ENCODE peak calls at places on chromosome 18, in nine cellular contexts. B, Q, L, X, P, A, T, S and R are unnamed samples.

GRCh38 chr18:63443820-63444219 is 21.5 kb upstream of the VPS4B start:
- DNase-seq in B (no peak), Q (no peak), L (no peak), X (no peak), P (no peak), A (no peak), T (no peak), S (no peak), R (no peak)

GRCh38 chr18:13226533-13227144 is 8.1 kb downstream of the LDLRAD4 start:
- DNase-seq in B (no peak), Q (no peak), L (no peak), X (no peak), P (no peak), A (no peak), T (no peak), S (no peak), R (no peak)

GRCh38 chr18:55326134-55326533 is 261.9 kb downstream of the TCF4 start:
- DNase-seq in B (no peak), Q (no peak), L (no peak), X (no peak), P (no peak), A (no peak), T (no peak), S (no peak), R (no peak)

GRCh38 chr18:9839806-9840205 is 46.0 kb upstream of the TXNDC2 start:
- DNase-seq in B (no peak), Q (no peak), L (no peak), X (no peak), P (no peak), A (no peak), T (no peak), S (no peak), R (no peak)

GRCh38 chr18:62524443-62525200 is 1.8 kb downstream of the ZCCHC2 start:
- DNase-seq in B (peak), Q (peak), L (peak), X (peak), P (peak), A (peak), T (peak), S (no peak), R (peak)

GRCh38 chr18:53687002-53687401 is 537.5 kb downstream of the MBD2 start:
- DNase-seq in B (no peak), Q (no peak), L (no peak), X (no peak), P (no peak), A (no peak), T (no peak), S (no peak), R (no peak)

GRCh38 chr18:36752929-36753865 is 75.6 kb downstream of the TPGS2 start:
- DNase-seq in B (no peak), Q (peak), L (no peak), X (no peak), P (no peak), A (no peak), T (no peak), S (no peak), R (no peak)

GRCh38 chr18:48954837-48955527 is 4.2 kb upstream of the SMAD7 start:
- DNase-seq in B (no peak), Q (no peak), L (no peak), X (no peak), P (no peak), A (no peak), T (no peak), S (no peak), R (no peak)

GRCh38 chr18:23740105-23740830 is 51.0 kb downstream of the LAMA3 start:
- DNase-seq in B (peak), Q (peak), L (no peak), X (no peak), P (no peak), A (peak), T (no peak), S (no peak), R (no peak)

GRCh38 chr18:12336887-12337286 is 28.8 kb downstream of the TUBB6 start:
- DNase-seq in B (peak), Q (peak), L (no peak), X (no peak), P (no peak), A (peak), T (no peak), S (no peak), R (no peak)

GRCh38 chr18:41265047-41265446 is 690.0 kb upstream of the PIK3C3 start:
- DNase-seq in B (no peak), Q (no peak), L (no peak), X (no peak), P (no peak), A (no peak), T (no peak), S (no peak), R (no peak)

GRCh38 chr18:75643083-75643482 is 215.6 kb upstream of the SMIM21 start:
- DNase-seq in B (no peak), Q (no peak), L (no peak), X (no peak), P (no peak), A (no peak), T (no peak), S (no peak), R (no peak)

GRCh38 chr18:26931659-26932058 is 66.2 kb upstream of the AQP4 start:
- DNase-seq in B (no peak), Q (no peak), L (no peak), X (no peak), P (no peak), A (no peak), T (no peak), S (no peak), R (no peak)

GRCh38 chr18:36381075-36381474 is 83.6 kb downstream of the FHOD3 start:
- DNase-seq in B (no peak), Q (no peak), L (no peak), X (no peak), P (no peak), A (no peak), T (no peak), S (no peak), R (no peak)

GRCh38 chr18:55588001-55588875 is at the start of gene TCF4:
- DNase-seq in B (peak), Q (peak), L (peak), X (no peak), P (peak), A (peak), T (no peak), S (no peak), R (peak)

GRCh38 chr18:6370886-6371635 is 43.6 kb downstream of the L3MBTL4 start:
- DNase-seq in B (no peak), Q (no peak), L (no peak), X (no peak), P (no peak), A (peak), T (no peak), S (no peak), R (no peak)

GRCh38 chr18:31454066-31454708 is 6.6 kb downstream of the DSG3 start:
- DNase-seq in B (no peak), Q (peak), L (no peak), X (no peak), P (no peak), A (peak), T (no peak), S (no peak), R (no peak)

GRCh38 chr18:23487738-23488625 is 15.3 kb upstream of the RMC1 start:
- DNase-seq in B (no peak), Q (no peak), L (peak), X (peak), P (no peak), A (peak), T (peak), S (no peak), R (peak)

GRCh38 chr18:46719388-46719787 is 37.5 kb downstream of the ST8SIA5 start:
- DNase-seq in B (no peak), Q (peak), L (no peak), X (no peak), P (no peak), A (no peak), T (no peak), S (no peak), R (no peak)

GRCh38 chr18:58997811-58998337 is 133.2 kb downstream of the ZNF532 start:
- DNase-seq in B (peak), Q (peak), L (no peak), X (no peak), P (no peak), A (peak), T (no peak), S (no peak), R (no peak)

GRCh38 chr18:7084080-7084765 is 33.4 kb downstream of the LAMA1 start:
- DNase-seq in B (no peak), Q (peak), L (no peak), X (no peak), P (no peak), A (peak), T (no peak), S (no peak), R (no peak)

GRCh38 chr18:37567061-37567993 is 1.7 kb upstream of the CELF4 start:
- DNase-seq in B (no peak), Q (no peak), L (no peak), X (no peak), P (no peak), A (no peak), T (no peak), S (no peak), R (peak)

GRCh38 chr18:61108706-61109105 is 224.5 kb upstream of the CDH20 start:
- DNase-seq in B (no peak), Q (no peak), L (no peak), X (no peak), P (no peak), A (no peak), T (no peak), S (no peak), R (no peak)

GRCh38 chr18:25467226-25468065 is 115.5 kb upstream of the ZNF521 start:
- DNase-seq in B (peak), Q (peak), L (no peak), X (no peak), P (no peak), A (peak), T (no peak), S (no peak), R (no peak)